ENCODE peak calls at places on chromosomes 2 and 18, in five cellular contexts. B is uterus; Y is neural progenitor cell; X is naive thymus-derived CD4-positive, alpha-beta T cell; S is mammary epithelial cell. M is an unnamed sample.

GRCh38 chr18:61637905-61638304 is 254.9 kb downstream of the RNF152 start:
- DNase-seq in X (no peak), B (no peak), S (no peak), Y (no peak), M (no peak)

GRCh38 chr2:241892299-241893137 is 23.0 kb downstream of the RTP5 start:
- DNase-seq in B (peak; percentile 89), X (no peak), S (peak; percentile 44), Y (no peak), M (no peak)

GRCh38 chr2:128408349-128409305 is 90.0 kb upstream of the HS6ST1 start:
- DNase-seq in B (no peak), X (no peak), Y (no peak), S (peak; percentile 51), M (no peak)

GRCh38 chr2:95062716-95063400 is 37.4 kb downstream of the MAL start:
- DNase-seq in X (no peak), B (no peak), Y (no peak), S (peak; percentile 19), M (no peak)

GRCh38 chr18:76565238-76566173 is 70.5 kb upstream of the ZNF516 start:
- DNase-seq in Y (peak; percentile 85), S (peak; percentile 92), X (no peak), B (peak; percentile 77), M (no peak)

GRCh38 chr2:180618570-180618969 is 361.8 kb upstream of the UBE2E3 start:
- DNase-seq in B (no peak), Y (no peak), S (no peak), X (no peak), M (no peak)

GRCh38 chr18:77203071-77203470 is 46.6 kb upstream of the GALR1 start:
- DNase-seq in B (no peak), X (no peak), S (no peak), Y (peak; percentile 42), M (no peak)

GRCh38 chr18:48036191-48036590 is 105.7 kb upstream of the SMAD2 start:
- DNase-seq in S (no peak), Y (no peak), B (peak; percentile 16), X (no peak), M (no peak)

GRCh38 chr2:9473308-9473984 is 905 bp upstream of the IAH1 start:
- DNase-seq in X (no peak), S (no peak), B (no peak), Y (peak; percentile 31), M (peak; percentile 30)

GRCh38 chr18:76897257-76897656 is 74.9 kb downstream of the ZNF236 start:
- DNase-seq in X (no peak), B (no peak), Y (no peak), S (no peak), M (no peak)

GRCh38 chr2:149330127-149331022 is at the start of gene LYPD6:
- DNase-seq in B (peak; percentile 64), S (peak; percentile 72), Y (peak; percentile 92), X (no peak), M (no peak)

GRCh38 chr2:1721706-1722483 is 22.4 kb downstream of the PXDN start:
- DNase-seq in S (peak; percentile 92), X (no peak), Y (no peak), B (no peak), M (no peak)

GRCh38 chr2:18455256-18455862 is 105.1 kb downstream of the RDH14 start:
- DNase-seq in S (peak; percentile 5), X (no peak), B (no peak), Y (peak; percentile 37), M (no peak)

GRCh38 chr2:179181002-179181401 is 83.6 kb downstream of the SESTD1 start:
- DNase-seq in X (no peak), B (no peak), Y (no peak), S (no peak), M (no peak)

GRCh38 chr2:216004408-216005283 is 8.7 kb downstream of the MREG start:
- DNase-seq in S (no peak), Y (no peak), X (no peak), B (no peak), M (no peak)

GRCh38 chr18:33369711-33370449 is 70.6 kb downstream of the CCDC178 start:
- DNase-seq in S (peak; percentile 5), B (no peak), Y (no peak), X (no peak), M (no peak)

GRCh38 chr2:167294031-167294774 is 405.9 kb downstream of the XIRP2 start:
- DNase-seq in B (no peak), Y (peak; percentile 68), S (peak; percentile 4), X (no peak), M (no peak)

GRCh38 chr2:241902357-241902991 is 32.9 kb downstream of the RTP5 start:
- DNase-seq in B (no peak), S (no peak), Y (no peak), X (no peak), M (no peak)

GRCh38 chr2:189798312-189799029 is 14.2 kb downstream of the PMS1 start:
- DNase-seq in B (no peak), S (peak; percentile 25), Y (no peak), X (no peak), M (peak; percentile 53)

GRCh38 chr2:19219060-19219459 is 139.4 kb downstream of the OSR1 start:
- DNase-seq in S (no peak), X (no peak), B (no peak), Y (no peak), M (no peak)

GRCh38 chr2:226799211-226799975 is at the start of gene IRS1:
- DNase-seq in S (peak; percentile 71), B (peak; percentile 82), X (no peak), Y (peak; percentile 94), M (peak; percentile 59)

GRCh38 chr2:26530141-26530540 is 52.2 kb upstream of the OTOF start:
- DNase-seq in S (no peak), Y (no peak), B (peak; percentile 5), X (no peak), M (no peak)

GRCh38 chr2:149166958-149167810 is 128.7 kb downstream of the LYPD6B start:
- DNase-seq in Y (peak; percentile 23), S (peak; percentile 58), X (no peak), B (no peak), M (peak; percentile 1)

GRCh38 chr2:65355190-65355831 is 77.1 kb downstream of the SPRED2 start:
- DNase-seq in Y (no peak), S (peak; percentile 64), X (no peak), B (no peak), M (no peak)

GRCh38 chr2:218986148-218986761 is 1.3 kb upstream of the FEV start:
- DNase-seq in B (no peak), X (no peak), S (no peak), Y (no peak), M (no peak)

GRCh38 chr2:8543412-8544167 is 138.3 kb upstream of the ID2 start:
- DNase-seq in X (no peak), Y (no peak), S (no peak), B (no peak), M (peak; percentile 79)

GRCh38 chr18:45365835-45366234 is 249.4 kb upstream of the SLC14A2 start:
- DNase-seq in B (no peak), X (no peak), S (no peak), Y (no peak), M (no peak)

GRCh38 chr2:36680012-36680411 is 16.5 kb upstream of the VIT start:
- DNase-seq in Y (no peak), S (no peak), B (no peak), X (no peak), M (no peak)

GRCh38 chr2:214011676-214012075 is 399.2 kb upstream of the VWC2L start:
- DNase-seq in B (no peak), Y (no peak), X (no peak), S (no peak), M (no peak)

DNA sequence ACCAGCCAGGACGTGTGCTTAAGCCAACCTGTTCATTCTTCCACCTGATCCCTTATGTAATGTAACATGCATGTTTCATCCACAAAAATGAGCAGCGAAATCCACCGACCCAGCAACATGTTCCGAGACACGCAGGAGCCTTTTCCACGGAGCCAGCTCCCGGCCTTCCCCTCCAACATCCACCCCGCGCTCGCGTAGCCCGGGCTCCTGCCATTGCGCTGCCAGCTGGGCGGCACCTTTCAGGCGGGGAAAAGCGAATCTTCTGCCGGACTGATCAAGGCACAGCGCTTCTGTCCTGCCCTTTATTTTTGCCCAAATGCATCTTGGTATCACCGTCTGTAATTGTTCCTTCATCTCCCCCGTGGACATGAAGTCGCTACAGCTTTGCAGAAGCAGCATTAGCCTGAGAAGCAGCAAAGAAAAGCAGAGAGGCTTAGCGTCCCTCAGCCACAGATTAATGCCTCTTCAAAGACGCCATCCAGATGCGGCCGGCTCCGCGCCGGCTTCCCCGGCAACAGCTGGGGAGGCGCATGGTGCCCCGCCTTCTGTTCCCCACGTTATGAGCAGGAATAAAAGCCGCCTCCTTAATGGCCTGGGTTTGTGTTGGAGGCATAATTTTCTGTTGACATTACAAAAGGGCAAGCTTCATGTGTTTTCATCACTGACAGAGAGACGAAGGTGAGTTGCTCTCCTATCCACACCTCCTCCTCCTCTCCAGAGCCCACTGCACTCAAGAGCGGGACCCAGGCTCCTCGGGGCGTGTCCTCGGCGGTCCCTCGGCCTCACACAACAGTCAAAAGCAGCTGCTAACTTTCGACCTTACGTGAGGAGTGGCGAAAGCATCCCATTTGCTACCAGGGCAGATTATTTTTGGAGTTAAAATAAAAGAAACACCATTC is 122.1 kb upstream of the SALL3 start:
- DNase-seq in Y (peak; percentile 77), B (no peak), X (no peak), S (no peak), M (no peak)
- H3K9me3 ChIP-seq in Y (no peaks in the 10 kb centered on the region), B (no peaks in the 10 kb centered on the region), X (no peaks in the 10 kb centered on the region), S (peaks cover 29% of the 10 kb centered on the region), M (no peaks in the 10 kb centered on the region)

GRCh38 chr2:98494699-98495098 is 50.0 kb downstream of the INPP4A start:
- DNase-seq in B (no peak), Y (no peak), S (no peak), X (no peak), M (no peak)
- H3K9me3 ChIP-seq in B (no peaks in the 10 kb centered on the region), Y (no peaks in the 10 kb centered on the region), S (peaks cover 3% of the 10 kb centered on the region), X (peaks cover 11% of the 10 kb centered on the region), M (peaks cover 27% of the 10 kb centered on the region)

GRCh38 chr2:77834360-77835002 is 312.3 kb upstream of the LRRTM4 start:
- DNase-seq in X (no peak), Y (peak; percentile 30), B (no peak), S (no peak), M (no peak)

GRCh38 chr2:77839102-77839501 is 316.9 kb upstream of the LRRTM4 start:
- DNase-seq in X (no peak), S (no peak), Y (no peak), B (no peak), M (no peak)
- H3K9me3 ChIP-seq in X (peaks cover 5% of the 10 kb centered on the region), S (peaks cover 12% of the 10 kb centered on the region), Y (peaks cover 20% of the 10 kb centered on the region), B (no peaks in the 10 kb centered on the region), M (peaks cover 4% of the 10 kb centered on the region)

GRCh38 chr2:127362971-127363370 is 24.8 kb downstream of the MAP3K2 start:
- DNase-seq in B (no peak), S (no peak), X (no peak), Y (no peak), M (no peak)

GRCh38 chr2:127362486-127362885 is 25.3 kb downstream of the MAP3K2 start:
- DNase-seq in S (no peak), B (no peak), Y (no peak), X (no peak), M (no peak)

GRCh38 chr2:127360242-127360641 is 27.5 kb downstream of the MAP3K2 start:
- DNase-seq in Y (no peak), X (no peak), B (no peak), S (no peak), M (no peak)

GRCh38 chr2:127359520-127359919 is 28.3 kb downstream of the MAP3K2 start:
- DNase-seq in X (no peak), S (no peak), Y (no peak), B (no peak), M (no peak)

DNA sequence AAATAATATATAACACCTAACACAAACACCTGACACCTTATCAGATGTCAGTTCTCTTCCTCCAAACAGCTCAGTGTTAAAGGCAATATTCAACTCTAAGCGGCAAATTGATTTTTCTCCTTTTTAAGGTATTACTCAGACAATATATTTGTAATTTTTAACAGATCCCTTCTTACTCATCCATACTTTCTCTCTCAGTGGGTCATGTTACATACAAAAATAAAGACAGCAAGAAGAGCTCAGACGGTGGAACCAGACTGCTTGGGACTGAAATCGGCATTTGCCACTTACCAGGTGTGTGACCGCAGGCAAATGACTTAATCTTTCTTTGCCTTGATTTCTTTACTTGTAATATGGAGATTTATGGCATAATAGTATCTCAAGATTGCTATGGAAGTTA is 25.8 kb downstream of the MAP3K2 start:
- DNase-seq in X (no peak), S (no peak), B (no peak), Y (no peak), M (no peak)
- H3K9me3 ChIP-seq in X (no peaks in the 10 kb centered on the region), S (no peaks in the 10 kb centered on the region), B (no peaks in the 10 kb centered on the region), Y (no peaks in the 10 kb centered on the region), M (no peaks in the 10 kb centered on the region)

M was measured in CD4-positive, CD25-positive, alpha-beta regulatory T cell.